ENCODE peak calls at places on chromosomes 7 and 10, in five cellular contexts. X is transverse colon, D is suprapubic skin, T is GM12892, L is A549. Z is an unnamed sample.

GRCh38 chr10:122021421-122021820 is 32.5 kb downstream of the TACC2 start:
- DNase-seq in X (no peak), D (no peak), L (no peak), T (no peak), Z (no peak)

GRCh38 chr7:41942468-41943097 is 239.7 kb upstream of the INHBA start:
- DNase-seq in T (no peak), X (peak; percentile 72), L (no peak), D (no peak), Z (no peak)

GRCh38 chr10:110758128-110758527 is 113.6 kb upstream of the PDCD4 start:
- DNase-seq in D (no peak), X (peak; percentile 57), T (no peak), L (no peak), Z (no peak)

GRCh38 chr10:3126741-3127342 is 45.7 kb downstream of the PITRM1 start:
- DNase-seq in L (no peak), X (peak; percentile 60), D (no peak), T (no peak), Z (no peak)

GRCh38 chr7:108973075-108973474 is 403.4 kb downstream of the DNAJB9 start:
- DNase-seq in T (no peak), D (no peak), X (no peak), L (no peak), Z (peak; percentile 2)

GRCh38 chr7:129924602-129925001 is 28.2 kb downstream of the UBE2H start:
- DNase-seq in T (no peak), X (no peak), L (no peak), D (no peak), Z (no peak)

GRCh38 chr7:631291-631711 is 95.2 kb upstream of the DNAAF5 start:
- DNase-seq in X (no peak), L (no peak), D (no peak), T (no peak), Z (no peak)

GRCh38 chr7:95324396-95324795 is at the start of gene PON1:
- DNase-seq in D (no peak), L (no peak), T (no peak), X (no peak), Z (no peak)

GRCh38 chr7:91772100-91772794 is 108.3 kb downstream of the MTERF1 start:
- DNase-seq in L (no peak), X (peak; percentile 42), T (no peak), D (no peak), Z (no peak)

GRCh38 chr7:128453836-128454804 is 1.6 kb upstream of the HILPDA start:
- DNase-seq in T (no peak), L (no peak), X (peak; percentile 68), D (peak; percentile 89), Z (no peak)

GRCh38 chr10:119473715-119474230 is 68.7 kb downstream of the RGS10 start:
- DNase-seq in X (no peak), L (no peak), D (no peak), T (no peak), Z (no peak)

GRCh38 chr7:114645451-114645850 is 230.8 kb downstream of the FOXP2 start:
- DNase-seq in T (no peak), X (no peak), L (no peak), D (no peak), Z (no peak)

GRCh38 chr7:141073173-141073640 is 657 bp upstream of the TMEM178B start:
- DNase-seq in X (peak; percentile 9), T (no peak), D (no peak), L (peak; percentile 20), Z (peak; percentile 18)

DNA sequence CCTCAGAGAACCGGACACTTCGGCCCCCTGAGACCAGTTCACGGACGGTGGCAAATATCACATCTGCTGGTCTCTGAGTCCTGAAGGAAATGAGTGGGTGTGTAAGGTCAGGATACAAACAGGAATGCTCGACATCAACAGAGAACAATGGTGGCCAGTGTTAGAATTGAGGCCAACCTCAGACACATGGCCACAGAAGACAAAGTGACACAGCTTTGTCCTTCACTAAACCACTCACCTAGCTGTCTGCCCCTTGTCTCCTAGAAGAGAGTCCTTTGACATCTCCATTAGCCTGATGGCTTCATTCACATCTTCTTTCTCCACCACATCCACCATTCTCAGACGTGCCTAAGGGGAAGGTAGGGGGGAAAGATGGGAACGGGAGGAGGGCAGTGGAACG is 4.3 kb downstream of the COPS6 start:
- DNase-seq in T (no peak), L (no peak), D (no peak), X (no peak), Z (no peak)
- TF ChIP-seq POLR2A in T (no peak), L (no peak), D (no peak), X (no peak), Z (no peak)

DNA sequence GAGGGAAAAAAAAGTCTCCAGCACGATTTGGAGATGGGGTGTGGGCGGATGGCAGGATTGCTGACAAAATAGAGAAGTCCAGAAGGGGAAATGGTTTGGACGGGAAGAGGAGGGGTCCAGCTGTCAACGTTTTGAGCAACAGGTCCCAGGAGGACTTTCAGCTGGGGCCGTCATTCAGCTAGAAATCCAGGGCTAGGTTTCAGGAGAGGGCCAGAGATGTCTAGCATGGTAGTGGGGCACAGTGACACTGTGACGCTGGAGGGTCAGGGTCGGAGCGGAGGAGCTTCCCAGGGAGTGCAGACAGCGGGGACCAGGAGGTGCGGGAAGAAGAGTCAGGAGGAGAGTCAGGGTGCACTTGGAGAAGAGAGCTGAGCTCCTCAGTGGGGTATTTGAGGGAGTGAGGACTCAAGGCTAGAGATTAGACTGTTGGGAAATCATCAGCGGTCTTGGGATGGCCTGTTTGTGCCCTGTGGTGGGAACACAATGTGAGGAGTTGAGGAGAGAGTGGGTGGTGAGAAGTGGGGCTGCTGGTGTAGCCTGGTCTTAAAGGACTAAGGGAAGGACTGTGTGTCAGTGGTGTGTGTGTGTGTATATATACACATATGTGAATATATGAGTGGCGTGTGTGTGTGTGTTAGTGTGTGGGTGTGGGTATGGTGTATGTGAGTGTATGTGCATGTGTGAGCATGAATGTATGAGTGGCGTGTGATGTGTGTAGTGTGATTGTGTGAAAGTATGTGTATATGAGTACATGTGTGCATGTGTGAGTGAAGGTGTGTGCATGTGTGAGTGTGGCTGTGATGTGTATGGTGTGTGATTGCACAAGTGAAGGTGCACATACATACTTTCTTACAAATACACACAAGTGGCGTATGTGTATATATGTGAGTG is 3.8 kb downstream of the ZYX start:
- DNase-seq in L (no peak), D (no peak), X (no peak), T (no peak), Z (no peak)
- TF ChIP-seq POLR2A in L (no peak), D (no peak), X (no peak), T (peak; percentile 40), Z (no peak)

DNA sequence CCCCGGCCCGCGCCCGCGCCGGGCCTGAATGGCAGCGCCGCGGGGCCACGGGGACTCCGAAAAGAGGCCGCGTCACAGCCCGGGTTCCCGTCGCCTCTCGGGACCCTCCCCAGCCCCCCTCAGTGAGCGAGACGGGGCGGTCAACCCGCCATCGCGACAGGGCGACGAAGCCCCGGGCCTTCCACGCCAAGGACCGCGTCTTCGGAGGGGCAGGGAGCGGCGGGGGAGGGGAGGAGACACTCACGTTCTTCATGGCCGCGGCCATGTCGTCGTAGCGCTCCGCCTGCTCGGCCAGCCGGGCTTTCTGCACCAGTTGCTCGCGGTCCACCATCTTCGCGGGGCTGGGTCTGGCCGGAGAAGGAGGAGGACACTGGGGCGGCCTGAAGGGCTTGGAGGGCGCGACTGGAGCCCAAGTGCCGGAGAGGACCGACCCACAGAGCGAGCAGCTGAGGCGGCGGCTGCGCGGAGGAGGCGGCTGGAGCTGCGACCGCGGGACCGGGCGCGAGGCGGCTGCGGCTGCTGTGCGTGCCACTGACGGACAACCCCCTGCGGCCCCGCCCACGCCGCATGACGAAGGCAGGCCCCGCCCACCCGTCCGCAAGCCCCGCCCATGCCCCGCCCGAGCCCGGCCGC is at the start of gene YWHAG:
- DNase-seq in T (peak; percentile 70), D (peak; percentile 95), X (peak; percentile 92), L (no peak), Z (peak; percentile 98)
- TF ChIP-seq POLR2A in T (peak; percentile 98), D (peak; percentile 98), X (peak; percentile 99), L (peak; percentile 99), Z (peak; percentile 96)

DNA sequence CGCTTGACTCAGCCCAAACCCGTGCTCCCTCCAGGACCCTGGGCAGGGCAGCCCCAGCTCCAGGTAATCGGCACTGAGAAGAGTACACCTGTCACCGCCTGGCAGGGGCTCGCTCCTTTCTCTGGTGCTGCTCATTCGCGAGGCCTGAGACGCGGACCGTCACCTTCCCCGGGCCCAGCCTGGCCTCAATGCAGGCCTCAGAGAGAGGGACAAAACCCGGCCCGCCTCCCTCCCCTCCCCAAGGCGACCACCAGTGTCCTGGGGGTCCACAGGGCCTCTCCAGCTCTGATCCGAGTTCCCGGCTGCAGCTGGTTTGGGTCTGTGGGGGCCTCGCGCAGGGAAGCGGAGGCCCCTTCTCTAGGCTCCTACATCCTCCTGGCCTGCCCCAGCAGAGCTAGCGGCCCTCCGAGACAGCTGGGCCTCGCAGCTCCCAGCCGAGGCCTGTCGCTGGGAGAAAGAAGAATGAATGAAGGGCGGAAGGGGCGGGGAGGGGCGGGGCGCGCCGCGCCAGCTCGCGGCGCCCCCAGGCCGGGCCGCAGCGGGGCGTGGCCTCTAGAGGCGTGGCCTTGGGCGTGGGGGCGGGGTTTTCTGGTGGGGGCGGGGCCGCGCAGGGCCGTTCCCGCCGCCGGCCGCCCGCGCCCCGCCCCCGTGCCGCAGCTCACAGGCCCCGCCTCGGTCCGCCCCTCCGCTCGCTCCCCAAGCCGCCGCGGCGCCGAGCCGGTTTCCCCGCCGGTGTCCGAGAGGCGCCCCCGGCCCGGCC is at the start of gene LIMK1:
- DNase-seq in D (peak; percentile 87), T (peak; percentile 95), X (peak; percentile 86), L (peak; percentile 85), Z (peak; percentile 85)
- TF ChIP-seq POLR2A in D (no peak), T (peak; percentile 44), X (no peak), L (peak; percentile 64), Z (no peak)